ENCODE peak calls at places on chromosomes 2 and 18, in ten cellular contexts. C is T follicular helper cell; N is neural crest cell; T is islet precursor cell; B is HS-5; R is activated CD8-positive, alpha-beta memory T cell treated with anti-CD3 and anti-CD28 coated beads for 48 hours; L is fibroblast of pulmonary artery; F is non-pigmented ciliary epithelial cell; Q is posterior vena cava; P is NCI-H774. K is an unnamed sample.

GRCh38 chr2:200862532-200863000 is 1.9 kb downstream of the CLK1 start:
- DNase-seq in C (peak), R (no peak), B (peak), N (no peak), T (no peak), L (peak), P (no peak), F (no peak), Q (no peak), K (no peak)

GRCh38 chr18:30684825-30685481 is 357.6 kb downstream of the DSC3 start:
- DNase-seq in Q (no peak), R (no peak), N (no peak), T (no peak), B (no peak), C (no peak), L (no peak), P (no peak), F (no peak), K (no peak)

GRCh38 chr18:51655327-51655698 is 457.8 kb upstream of the MEX3C start:
- DNase-seq in F (no peak), N (no peak), B (no peak), T (no peak), P (no peak), L (no peak), C (no peak), Q (no peak), R (no peak), K (no peak)

GRCh38 chr2:234953116-234954031 is 1.6 kb downstream of the SH3BP4 start:
- DNase-seq in T (peak), L (peak), P (no peak), Q (no peak), C (no peak), B (no peak), R (no peak), F (no peak), N (no peak), K (no peak)

GRCh38 chr2:98476192-98476868 is 31.7 kb downstream of the INPP4A start:
- DNase-seq in L (no peak), C (no peak), Q (no peak), T (no peak), B (no peak), F (no peak), N (no peak), R (no peak), P (no peak), K (no peak)

GRCh38 chr2:61793389-61793836 is 60.4 kb downstream of the FAM161A start:
- DNase-seq in N (peak), T (peak), B (no peak), L (peak), F (no peak), P (no peak), C (peak), Q (no peak), R (peak), K (peak)

GRCh38 chr18:48459016-48459415 is 49.8 kb upstream of the ZBTB7C start:
- DNase-seq in C (no peak), Q (no peak), R (no peak), B (no peak), L (no peak), T (peak), P (no peak), F (no peak), N (no peak), K (no peak)

GRCh38 chr2:46091004-46091403 is 206.2 kb upstream of the EPAS1 start:
- DNase-seq in L (no peak), P (no peak), F (no peak), N (no peak), T (peak), Q (no peak), B (no peak), R (no peak), C (no peak), K (no peak)

GRCh38 chr2:231549446-231550239 is 19.4 kb upstream of the NMUR1 start:
- DNase-seq in Q (no peak), T (no peak), B (no peak), N (no peak), F (no peak), L (no peak), P (no peak), C (no peak), R (no peak), K (no peak)

GRCh38 chr2:74045454-74045853 is 60.7 kb downstream of the TET3 start:
- DNase-seq in C (no peak), F (no peak), T (no peak), N (no peak), Q (no peak), L (peak), B (no peak), R (no peak), P (no peak), K (no peak)

GRCh38 chr2:122319551-122320132 is 564.2 kb downstream of the TSN start:
- DNase-seq in F (no peak), Q (no peak), B (no peak), T (no peak), C (no peak), R (no peak), L (no peak), N (no peak), P (no peak), K (no peak)

GRCh38 chr2:157596992-157597681 is 31.5 kb downstream of the ACVR1C start:
- DNase-seq in T (peak), L (peak), P (no peak), Q (no peak), B (no peak), N (peak), C (peak), F (no peak), R (peak), K (no peak)

GRCh38 chr2:171706152-171706803 is 19.0 kb downstream of the DYNC1I2 start:
- DNase-seq in C (no peak), T (no peak), P (no peak), L (peak), Q (no peak), F (no peak), N (no peak), R (no peak), B (no peak), K (peak)

GRCh38 chr18:9137168-9138066 is 836 bp downstream of the ANKRD12 start:
- DNase-seq in N (peak), Q (peak), R (peak), F (peak), T (peak), B (peak), C (peak), L (peak), P (peak), K (peak)

GRCh38 chr18:3594760-3595241 is 144.8 kb downstream of the TGIF1 start:
- DNase-seq in L (peak), C (no peak), N (no peak), F (no peak), P (no peak), Q (no peak), R (no peak), T (peak), B (no peak), K (no peak)

GRCh38 chr2:160835166-160835565 is 325.1 kb upstream of the TANK start:
- DNase-seq in R (no peak), Q (no peak), B (no peak), F (no peak), C (no peak), L (no peak), T (no peak), N (no peak), P (no peak), K (no peak)

GRCh38 chr2:214203744-214204289 is 207.0 kb upstream of the VWC2L start:
- DNase-seq in C (no peak), L (no peak), R (no peak), Q (no peak), F (no peak), B (no peak), N (no peak), P (no peak), T (no peak), K (peak)

GRCh38 chr2:98769784-98770183 is 38.9 kb upstream of the MGAT4A start:
- DNase-seq in T (peak), N (no peak), Q (no peak), C (peak), R (no peak), B (no peak), P (peak), L (no peak), F (no peak), K (no peak)

GRCh38 chr2:160251566-160251965 is 51.5 kb upstream of the ITGB6 start:
- DNase-seq in C (no peak), B (no peak), F (no peak), T (no peak), Q (no peak), L (no peak), R (no peak), P (no peak), N (no peak), K (no peak)

GRCh38 chr18:59127047-59127446 is 12.6 kb upstream of the SEC11C start:
- DNase-seq in R (no peak), L (no peak), N (no peak), T (no peak), B (no peak), C (no peak), F (no peak), P (no peak), Q (no peak), K (no peak)

GRCh38 chr18:75261430-75262223 is 51.0 kb downstream of the TSHZ1 start:
- DNase-seq in Q (no peak), L (no peak), C (no peak), R (no peak), N (no peak), B (no peak), F (no peak), P (no peak), T (no peak), K (no peak)

GRCh38 chr2:102187191-102188150 is 648 bp downstream of the IL1RL2 start:
- DNase-seq in C (peak), N (peak), R (no peak), L (peak), P (no peak), F (no peak), B (peak), T (no peak), Q (peak), K (no peak)

GRCh38 chr2:164954954-164955701 is at the start of gene SLC38A11:
- DNase-seq in P (no peak), N (no peak), Q (peak), R (no peak), C (no peak), F (no peak), T (peak), L (peak), B (no peak), K (no peak)

GRCh38 chr2:145386973-145387372 is 867.1 kb upstream of the ZEB2 start:
- DNase-seq in N (no peak), P (no peak), B (no peak), L (no peak), C (no peak), T (no peak), R (no peak), F (no peak), Q (no peak), K (no peak)

GRCh38 chr2:220033546-220033945 is 406.1 kb downstream of the SLC4A3 start:
- DNase-seq in T (no peak), B (no peak), F (no peak), R (no peak), N (no peak), L (no peak), Q (no peak), C (no peak), P (no peak), K (peak)

GRCh38 chr2:240292622-240293021 is 142.8 kb upstream of the GPC1 start:
- DNase-seq in F (no peak), P (no peak), R (no peak), B (no peak), L (no peak), T (no peak), Q (no peak), C (no peak), N (no peak), K (no peak)

GRCh38 chr2:167794554-167795255 is 452.7 kb downstream of the STK39 start:
- DNase-seq in L (no peak), C (no peak), R (no peak), N (no peak), T (no peak), Q (no peak), F (no peak), P (no peak), B (no peak), K (no peak)

GRCh38 chr2:68987051-68987503 is 12.6 kb downstream of the GKN1 start:
- DNase-seq in Q (no peak), B (no peak), F (no peak), P (no peak), N (no peak), L (no peak), C (no peak), R (no peak), T (no peak), K (no peak)

GRCh38 chr18:48928787-48929186 is 22.0 kb downstream of the SMAD7 start:
- DNase-seq in L (peak), N (no peak), P (peak), F (no peak), B (no peak), T (no peak), Q (no peak), C (peak), R (peak), K (no peak)

GRCh38 chr2:20657522-20658235 is 6.8 kb upstream of the HS1BP3 start:
- DNase-seq in L (no peak), R (no peak), Q (peak), T (no peak), F (no peak), P (no peak), B (no peak), N (no peak), C (no peak), K (no peak)

GRCh38 chr2:11050565-11050964 is 104.7 kb upstream of the SLC66A3 start:
- DNase-seq in Q (no peak), F (no peak), R (no peak), P (no peak), T (no peak), B (no peak), L (peak), C (no peak), N (no peak), K (no peak)

GRCh38 chr18:9958861-9959399 is 45.1 kb downstream of the VAPA start:
- DNase-seq in F (no peak), C (no peak), B (no peak), Q (no peak), N (no peak), P (no peak), R (no peak), T (no peak), L (no peak), K (no peak)

GRCh38 chr2:236646441-236646840 is 76.8 kb downstream of the ACKR3 start:
- DNase-seq in N (no peak), Q (peak), T (peak), P (no peak), F (no peak), B (no peak), L (no peak), R (no peak), C (no peak), K (no peak)

K was measured in HFF-Myc.